ENCODE peak calls at places on chromosomes 5 and 9, in five cellular contexts. S is activated T-cell treated with anti-CD3 and anti-CD28 coated beads, Interleukin-2, amount 50 U/mL, for 24 hours; Y is NCI-H2107; F is right atrium auricular region; W is heart left ventricle. O is an unnamed sample.

GRCh38 chr5:122093415-122093814 is 15.4 kb upstream of the LOX start:
- DNase-seq in F (no peak), W (no peak), Y (no peak), S (no peak), O (no peak)

GRCh38 chr5:133821311-133821741 is 147.1 kb downstream of the C5orf15 start:
- DNase-seq in W (no peak), F (no peak), S (no peak), Y (no peak), O (no peak)

GRCh38 chr5:36059571-36060515 is 6.8 kb downstream of the UGT3A2 start:
- DNase-seq in W (no peak), F (no peak), Y (no peak), S (no peak), O (peak)

GRCh38 chr9:132404228-132404881 is 2.3 kb downstream of the TTF1 start:
- DNase-seq in Y (no peak), W (no peak), S (no peak), F (no peak), O (no peak)

GRCh38 chr9:3337515-3337914 is 188.3 kb downstream of the RFX3 start:
- DNase-seq in S (peak), Y (no peak), W (peak), F (no peak), O (peak)

GRCh38 chr9:137492464-137493162 is 33.5 kb upstream of the NSMF start:
- DNase-seq in F (no peak), W (no peak), S (peak), Y (no peak), O (peak)

GRCh38 chr5:151002250-151002649 is 18.1 kb upstream of the GPX3 start:
- DNase-seq in W (no peak), F (peak), S (no peak), Y (no peak), O (peak)

GRCh38 chr5:72138943-72139467 is 31.7 kb downstream of the MAP1B start:
- DNase-seq in Y (no peak), F (no peak), W (no peak), S (peak), O (peak)

GRCh38 chr5:78779771-78780616 is 131.4 kb upstream of the LHFPL2 start:
- DNase-seq in Y (no peak), F (peak), S (no peak), W (peak), O (peak)

GRCh38 chr5:173915310-173916005 is 27.3 kb downstream of the CPEB4 start:
- DNase-seq in W (no peak), S (no peak), Y (no peak), F (no peak), O (no peak)

GRCh38 chr5:127410906-127411780 is 106.3 kb upstream of the PRRC1 start:
- DNase-seq in Y (no peak), S (no peak), F (no peak), W (no peak), O (no peak)

GRCh38 chr9:63817622-63818518 is 1467.1 kb downstream of the FOXD4L5 start:
- DNase-seq in F (peak), S (peak), Y (no peak), W (peak), O (no peak)

GRCh38 chr5:142255831-142256230 is 69.0 kb downstream of the SPRY4 start:
- DNase-seq in S (no peak), Y (no peak), W (no peak), F (no peak), O (no peak)